ENCODE peak calls at places on chromosomes 7 and 10, in six cellular contexts. L is endothelial cell of umbilical vein, Q is spleen, J is adrenal gland, D is A549, V is testis. G is an unnamed sample.

GRCh38 chr7:124843336-124843735 is 77.7 kb upstream of the GPR37 start:
- DNase-seq in L (peak), Q (no peak), J (no peak), D (no peak), V (no peak), G (no peak)

GRCh38 chr10:127945335-127945734 is 38.4 kb downstream of the PTPRE start:
- DNase-seq in L (peak), Q (no peak), J (no peak), D (no peak), V (no peak), G (peak)

GRCh38 chr7:131843862-131844261 is 287.4 kb upstream of the PODXL start:
- DNase-seq in L (no peak), Q (no peak), J (no peak), D (no peak), V (peak), G (no peak)

GRCh38 chr7:50369408-50370026 is 65.0 kb downstream of the IKZF1 start:
- DNase-seq in L (peak), Q (no peak), J (no peak), D (no peak), V (peak), G (no peak)

GRCh38 chr10:7260412-7260900 is 150.4 kb downstream of the SFMBT2 start:
- DNase-seq in L (peak), Q (no peak), J (peak), D (peak), V (no peak), G (peak)

GRCh38 chr10:70191906-70192305 is 21.6 kb upstream of the SAR1A start:
- DNase-seq in L (no peak), Q (no peak), J (no peak), D (no peak), V (no peak), G (peak)

GRCh38 chr10:64115913-64116643 is 594.9 kb downstream of the REEP3 start:
- DNase-seq in L (peak), Q (no peak), J (peak), D (peak), V (peak), G (no peak)

GRCh38 chr7:84195295-84196006 is 862 bp upstream of the SEMA3A start:
- DNase-seq in L (no peak), Q (no peak), J (no peak), D (no peak), V (no peak), G (no peak)

GRCh38 chr10:74991435-74991834 is 120.0 kb upstream of the SAMD8 start:
- DNase-seq in L (no peak), Q (no peak), J (no peak), D (peak), V (no peak), G (peak)

GRCh38 chr7:114548576-114548975 is 134.0 kb downstream of the FOXP2 start:
- DNase-seq in L (no peak), Q (no peak), J (no peak), D (no peak), V (no peak), G (no peak)

GRCh38 chr10:79404231-79404609 is 41.2 kb downstream of the ZCCHC24 start:
- DNase-seq in L (peak), Q (peak), J (no peak), D (no peak), V (peak), G (peak)

DNA sequence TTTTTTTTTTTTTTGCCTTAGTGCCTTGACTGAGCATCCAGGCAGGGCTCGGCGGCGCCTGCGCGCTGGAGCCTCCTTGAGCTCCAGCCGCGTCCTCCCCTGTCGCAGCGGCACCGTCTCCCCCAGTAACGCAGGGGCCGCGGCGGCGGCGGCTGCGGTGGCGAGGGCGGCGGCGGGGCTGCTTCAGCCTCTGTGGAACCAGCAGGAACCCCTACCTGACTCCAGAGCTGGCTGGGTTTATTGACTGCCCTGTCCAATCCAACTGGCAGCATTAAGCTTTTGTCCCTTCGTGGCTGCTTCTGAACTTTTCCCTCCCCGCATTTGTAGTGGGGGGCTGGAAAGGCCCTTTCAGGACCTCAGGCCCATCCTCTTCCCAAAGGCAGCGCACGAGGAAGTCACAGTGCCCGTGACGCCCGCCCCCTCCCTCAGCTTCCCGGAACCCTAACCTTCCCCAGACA is at the start of gene GPR85:
- DNase-seq in L (peak), Q (peak), J (peak), D (peak), V (peak), G (peak)
- TF ChIP-seq POLR2A in L (no peak), Q (no peak), J (no peak), D (no peak), V (no peak), G (peak)

DNA sequence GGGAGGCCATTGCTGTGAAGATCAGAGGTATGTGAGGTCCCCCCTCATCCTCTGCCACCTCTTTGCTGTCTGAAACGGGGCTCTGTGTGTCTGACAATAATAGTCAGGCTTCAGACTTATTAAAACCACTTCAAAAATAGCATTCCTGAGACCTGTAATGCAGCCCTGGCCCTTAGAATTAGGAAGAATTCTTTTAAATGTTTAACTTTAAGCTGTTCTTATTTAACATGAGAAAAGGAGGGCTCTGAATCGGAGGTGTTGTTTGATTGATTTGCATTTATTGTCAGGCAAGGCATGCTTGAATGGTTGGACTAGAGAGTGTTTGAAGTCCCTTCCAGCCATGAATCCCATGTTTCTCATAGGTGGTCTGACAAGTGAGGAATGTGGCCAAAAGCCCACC is 52.5 kb downstream of the AKR1B1 start:
- DNase-seq in L (no peak), Q (no peak), J (no peak), D (no peak), V (no peak), G (no peak)
- TF ChIP-seq POLR2A in L (no peak), Q (no peak), J (no peak), D (no peak), V (no peak), G (no peak)

GRCh38 chr10:114623661-114624294 is 34.3 kb downstream of the ABLIM1 start:
- DNase-seq in L (peak), Q (no peak), J (peak), D (peak), V (no peak), G (peak)
- TF ChIP-seq POLR2A in L (no peak), Q (no peak), J (peak), D (no peak), V (no peak), G (no peak)

GRCh38 chr7:44969701-44970494 is 8.9 kb downstream of the MYO1G start:
- DNase-seq in L (no peak), Q (peak), J (no peak), D (no peak), V (no peak), G (no peak)
- TF ChIP-seq POLR2A in L (no peak), Q (no peak), J (no peak), D (no peak), V (no peak), G (no peak)

GRCh38 chr10:11165591-11166543 is 148.2 kb downstream of the CELF2 start:
- DNase-seq in L (peak), Q (peak), J (peak), D (peak), V (peak), G (peak)
- TF ChIP-seq POLR2A in L (no peak), Q (no peak), J (no peak), D (no peak), V (no peak), G (no peak)

DNA sequence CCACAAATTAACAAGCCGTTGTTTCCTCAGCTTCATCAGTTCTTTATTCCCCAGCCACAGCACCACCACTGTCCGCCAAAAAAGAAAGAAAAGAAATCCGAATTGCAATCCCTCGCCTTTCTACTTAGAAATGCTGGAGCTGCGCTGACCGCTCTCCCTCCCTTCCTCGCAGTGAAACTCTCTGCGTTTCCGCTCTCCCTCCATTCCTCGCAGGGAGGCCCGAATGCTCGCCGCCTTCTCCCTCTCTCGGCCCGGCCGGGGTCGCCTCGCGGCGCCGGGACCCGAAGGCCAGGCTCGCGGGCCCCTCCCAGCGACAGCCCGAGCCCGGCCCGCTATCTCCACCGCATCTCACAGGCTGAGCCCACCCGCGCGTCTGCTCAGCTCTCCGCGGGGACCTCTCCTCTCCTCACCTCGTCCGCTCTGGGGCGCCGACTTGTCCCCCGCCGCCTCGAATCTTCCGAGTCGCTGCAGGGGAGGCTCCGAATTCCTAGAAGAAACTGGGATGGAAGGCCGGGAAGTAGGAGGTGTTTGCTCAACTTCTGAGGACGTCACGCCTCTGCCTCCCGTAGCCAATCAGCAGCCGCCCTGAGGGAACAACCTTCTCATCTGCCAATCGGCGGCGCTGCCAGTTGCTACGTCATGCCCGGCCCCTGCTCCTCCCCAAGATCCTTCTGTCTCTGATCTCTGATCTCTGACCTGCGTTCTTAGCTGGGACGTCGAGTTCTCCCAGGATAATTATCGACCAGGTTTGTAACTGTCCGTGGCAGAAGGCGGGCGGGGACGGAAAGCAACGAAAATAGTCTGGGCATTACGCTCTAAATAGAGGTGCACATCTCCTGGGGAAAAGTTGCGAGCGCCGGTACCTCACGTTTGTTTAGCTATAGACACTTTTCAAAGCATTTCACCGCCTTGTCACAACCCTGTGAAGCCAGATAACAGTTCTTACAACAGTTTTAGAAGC is at the start of gene AASS:
- DNase-seq in L (peak), Q (peak), J (peak), D (peak), V (peak), G (peak)
- TF ChIP-seq POLR2A in L (peak), Q (no peak), J (peak), D (no peak), V (no peak), G (peak)

GRCh38 chr10:132421377-132422168 is 24.6 kb downstream of the PWWP2B start:
- DNase-seq in L (no peak), Q (peak), J (peak), D (peak), V (peak), G (peak)
- TF ChIP-seq POLR2A in L (no peak), Q (no peak), J (peak), D (peak), V (no peak), G (peak)

DNA sequence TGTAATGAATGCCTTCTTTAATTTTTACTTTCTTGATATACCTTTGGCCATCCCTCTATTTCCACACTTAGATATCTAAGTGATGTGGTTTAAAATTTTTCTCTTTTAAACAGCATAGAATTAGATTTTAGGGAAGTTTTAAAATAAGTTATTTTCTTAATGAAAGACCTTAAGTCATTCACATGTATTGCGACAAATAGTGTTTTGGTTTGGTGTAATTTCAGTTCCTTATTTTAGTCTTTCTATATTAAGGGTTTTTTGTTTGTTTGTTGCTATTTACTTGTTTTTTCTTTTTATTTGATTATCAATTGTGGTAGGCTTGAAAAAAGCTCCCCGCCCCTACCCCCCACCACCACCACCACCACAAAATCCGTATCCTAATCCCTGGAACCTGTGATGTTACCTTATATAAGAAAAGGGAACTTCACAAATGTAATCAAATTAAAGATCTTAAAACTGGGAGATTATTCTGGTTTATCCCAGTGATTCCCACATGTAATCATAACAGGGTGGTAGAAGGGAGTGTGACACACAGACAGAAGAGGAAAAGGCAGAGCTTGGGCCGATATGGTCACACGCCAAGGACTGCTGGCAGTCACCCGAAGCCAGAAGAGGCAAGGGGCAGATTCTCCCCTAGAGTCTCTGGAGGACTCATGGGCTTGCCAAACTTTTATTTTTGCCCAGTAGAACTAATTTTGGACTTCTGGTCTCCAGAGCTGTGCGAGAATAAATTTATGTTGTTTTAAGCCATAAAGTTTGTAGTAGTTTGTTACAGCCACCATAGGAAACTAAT is 149.7 kb downstream of the NPSR1 start:
- DNase-seq in L (no peak), Q (no peak), J (no peak), D (no peak), V (no peak), G (no peak)
- TF ChIP-seq POLR2A in L (no peak), Q (no peak), J (no peak), D (no peak), V (no peak), G (no peak)